ENCODE peak calls at places on chromosomes 6 and 20, in five cellular contexts. W is psoas muscle, V is lung, A is upper lobe of left lung, C is pancreas. R is an unnamed sample.

GRCh38 chr6:3782876-3783832 is 31.6 kb upstream of the PXDC1 start:
- DNase-seq in W (peak; percentile 35), C (no peak), A (no peak), V (no peak), R (no peak)

GRCh38 chr20:58097943-58098342 is 130.5 kb downstream of the ANKRD60 start:
- DNase-seq in C (no peak), W (no peak), A (no peak), V (peak; percentile 10), R (no peak)

GRCh38 chr6:123913858-123914257 is 110.2 kb downstream of the NKAIN2 start:
- DNase-seq in A (no peak), V (no peak), C (no peak), W (no peak), R (no peak)

GRCh38 chr6:81612136-81612535 is 140.3 kb downstream of the TENT5A start:
- DNase-seq in C (no peak), A (no peak), W (no peak), V (no peak), R (no peak)

GRCh38 chr6:14876778-14877613 is 368.9 kb upstream of the JARID2 start:
- DNase-seq in A (no peak), V (no peak), C (no peak), W (no peak), R (no peak)

GRCh38 chr6:155154158-155154830 is 109.5 kb upstream of the CLDN20 start:
- DNase-seq in V (no peak), C (no peak), A (no peak), W (no peak), R (no peak)

GRCh38 chr20:52230406-52230805 is 38.8 kb upstream of the ZFP64 start:
- DNase-seq in A (no peak), W (no peak), V (no peak), C (no peak), R (no peak)

GRCh38 chr6:79446006-79446405 is 91.2 kb downstream of the LCA5 start:
- DNase-seq in A (no peak), V (no peak), W (no peak), C (no peak), R (no peak)

GRCh38 chr20:64063389-64064144 is 569 bp downstream of the TCEA2 start:
- DNase-seq in V (no peak), C (no peak), A (peak; percentile 85), W (peak; percentile 54), R (no peak)

GRCh38 chr20:1881240-1881835 is 13.9 kb upstream of the SIRPA start:
- DNase-seq in W (no peak), V (no peak), C (no peak), A (peak; percentile 58), R (no peak)

GRCh38 chr20:19802492-19803158 is 44.6 kb downstream of the RIN2 start:
- DNase-seq in V (no peak), W (no peak), C (peak; percentile 58), A (no peak), R (no peak)

GRCh38 chr20:13775867-13776266 is 8.9 kb downstream of the ESF1 start:
- DNase-seq in C (no peak), V (no peak), A (no peak), W (no peak), R (no peak)

GRCh38 chr6:83853178-83853967 is at the start of gene RIPPLY2:
- DNase-seq in V (no peak), A (peak; percentile 84), C (peak; percentile 18), W (no peak), R (no peak)

GRCh38 chr20:59835448-59836395 is 97.7 kb downstream of the SYCP2 start:
- DNase-seq in A (no peak), V (peak; percentile 30), W (no peak), C (no peak), R (no peak)

GRCh38 chr6:36627801-36628246 is 33.7 kb downstream of the SRSF3 start:
- DNase-seq in A (no peak), W (no peak), C (peak; percentile 75), V (peak; percentile 54), R (no peak)

GRCh38 chr20:63896136-63896890 is 1.4 kb downstream of the DNAJC5 start:
- DNase-seq in W (peak; percentile 57), A (no peak), C (peak; percentile 72), V (peak; percentile 51), R (no peak)

GRCh38 chr20:18712877-18713276 is 100.7 kb upstream of the SCP2D1 start:
- DNase-seq in C (no peak), W (no peak), A (no peak), V (no peak), R (no peak)

DNA sequence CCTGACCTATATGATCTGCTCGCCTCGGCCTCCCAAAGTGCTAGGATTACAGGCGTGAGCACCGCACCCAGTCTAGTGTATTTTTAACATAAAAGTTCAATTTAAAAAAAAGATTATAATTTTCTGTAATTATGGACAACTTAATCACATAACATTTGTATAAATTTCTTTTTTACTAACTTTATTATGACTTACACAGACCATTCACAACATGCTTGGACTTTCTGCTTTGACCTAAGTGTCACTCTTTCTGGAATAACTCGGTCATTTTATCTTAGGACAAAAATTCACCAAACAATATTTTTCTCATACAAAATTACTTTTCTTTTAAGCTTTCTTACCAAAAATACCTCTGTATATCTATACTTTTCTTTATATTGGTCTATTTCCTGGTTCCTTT is 15.4 kb upstream of the IL22RA2 start:
- DNase-seq in A (no peak), C (no peak), W (no peak), V (no peak), R (no peak)
- H3K9me3 ChIP-seq in A (peaks cover 4% of the 10 kb centered on the region), C (no peaks in the 10 kb centered on the region), W (peaks cover 19% of the 10 kb centered on the region), V (peaks cover 9% of the 10 kb centered on the region), R (peaks cover 2% of the 10 kb centered on the region)

GRCh38 chr20:29689411-29690225 is 1567.8 kb upstream of the DEFB115 start:
- DNase-seq in V (no peak), C (peak; percentile 5), W (no peak), A (peak; percentile 76), R (no peak)
- H3K9me3 ChIP-seq in V (peaks cover 15% of the 10 kb centered on the region), C (no peaks in the 10 kb centered on the region), W (no peaks in the 10 kb centered on the region), A (no peaks in the 10 kb centered on the region), R (no peaks in the 10 kb centered on the region)

GRCh38 chr6:159557046-159557445 is 136.0 kb downstream of the SOD2 start:
- DNase-seq in W (no peak), C (no peak), V (no peak), A (no peak), R (no peak)
- H3K9me3 ChIP-seq in W (no peaks in the 10 kb centered on the region), C (no peaks in the 10 kb centered on the region), V (no peaks in the 10 kb centered on the region), A (no peaks in the 10 kb centered on the region), R (no peaks in the 10 kb centered on the region)

DNA sequence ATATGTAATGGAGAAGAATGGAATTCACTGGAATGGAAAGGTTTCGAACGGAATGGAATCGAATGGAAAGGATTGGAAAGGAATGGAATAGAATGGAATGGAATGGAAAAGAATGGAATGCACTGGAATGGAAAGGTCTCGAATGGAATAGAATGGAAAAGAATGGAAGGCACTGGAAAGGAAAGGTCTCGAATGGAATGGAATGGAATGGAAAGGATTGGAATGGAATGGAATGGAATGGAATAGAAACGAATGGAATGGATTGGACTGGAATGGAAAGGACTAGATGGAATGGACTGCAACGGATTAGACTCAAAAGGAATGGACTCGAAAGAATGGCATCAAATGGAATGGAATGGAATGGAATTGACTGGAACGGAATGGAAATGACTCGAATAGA is 20.5 kb upstream of the DEFB115 start:
- DNase-seq in W (no peak), A (no peak), V (no peak), C (no peak), R (no peak)
- H3K9me3 ChIP-seq in W (peaks cover 59% of the 10 kb centered on the region), A (no peaks in the 10 kb centered on the region), V (peaks cover 8% of the 10 kb centered on the region), C (no peaks in the 10 kb centered on the region), R (peaks cover 23% of the 10 kb centered on the region)

DNA sequence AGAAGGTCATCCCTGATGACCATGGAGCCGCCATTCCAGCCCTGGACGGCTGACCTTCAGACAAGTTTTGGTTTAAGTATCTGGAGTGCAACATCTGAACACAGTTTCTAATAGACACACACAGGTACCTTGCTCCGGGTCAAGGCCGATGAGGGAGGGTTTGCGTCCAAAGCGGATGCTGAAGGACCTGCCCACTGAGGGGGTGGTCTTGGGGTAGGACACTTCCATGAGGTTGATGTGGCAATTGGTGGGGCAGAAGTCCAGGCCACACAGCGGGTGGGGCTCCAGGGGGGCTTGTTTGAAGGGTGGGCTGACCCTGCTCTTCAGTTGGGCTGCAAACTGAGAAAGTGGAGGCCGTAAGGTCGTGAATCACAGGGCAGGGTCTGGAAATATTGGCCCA is 177.9 kb downstream of the PREX1 start:
- DNase-seq in C (no peak), A (no peak), W (no peak), V (no peak), R (no peak)
- H3K9me3 ChIP-seq in C (no peaks in the 10 kb centered on the region), A (no peaks in the 10 kb centered on the region), W (no peaks in the 10 kb centered on the region), V (no peaks in the 10 kb centered on the region), R (no peaks in the 10 kb centered on the region)

GRCh38 chr20:34240121-34240520 is 1.1 kb upstream of the ASIP start:
- DNase-seq in C (no peak), W (no peak), V (no peak), A (no peak), R (no peak)

GRCh38 chr20:34240698-34241615 is at the start of gene ASIP:
- DNase-seq in W (no peak), C (no peak), A (no peak), V (no peak), R (no peak)

GRCh38 chr20:34235875-34236274 is 5.3 kb upstream of the ASIP start:
- DNase-seq in A (no peak), C (no peak), W (no peak), V (no peak), R (no peak)

GRCh38 chr20:34233687-34234086 is 7.5 kb upstream of the ASIP start:
- DNase-seq in C (no peak), V (no peak), W (no peak), A (no peak), R (no peak)

GRCh38 chr20:34237942-34238341 is 3.3 kb upstream of the ASIP start:
- DNase-seq in A (no peak), C (no peak), W (no peak), V (no peak), R (no peak)
- H3K9me3 ChIP-seq in A (peaks cover 10% of the 10 kb centered on the region), C (no peaks in the 10 kb centered on the region), W (peaks cover 10% of the 10 kb centered on the region), V (no peaks in the 10 kb centered on the region), R (peaks cover 3% of the 10 kb centered on the region)

GRCh38 chr6:168765710-168766109 is 324.7 kb downstream of the SMOC2 start:
- DNase-seq in C (no peak), A (no peak), W (no peak), V (no peak), R (no peak)
- H3K9me3 ChIP-seq in C (no peaks in the 10 kb centered on the region), A (no peaks in the 10 kb centered on the region), W (no peaks in the 10 kb centered on the region), V (peaks cover 3% of the 10 kb centered on the region), R (no peaks in the 10 kb centered on the region)

R was measured in T-helper 17 cell.